ENCODE peak calls at places on chromosomes 5 and 9, in ten cellular contexts. G is GM12865; T is NCI-H2081; P is ACHN; E is KBM-7; I is aorta; B is NCI-H774; V is pancreas; F is activated CD8-positive, alpha-beta memory T cell treated with anti-CD3 and anti-CD28 coated beads for 48 hours; M is NT2/D1. U is an unnamed sample.

GRCh38 chr9:96050048-96050875 is 174.8 kb downstream of the ERCC6L2 start:
- DNase-seq in V (no peak), T (no peak), B (no peak), E (no peak), I (no peak), M (no peak), F (no peak), P (no peak), G (no peak), U (no peak)

GRCh38 chr9:116154976-116155699 is 1.5 kb downstream of the PAPPA start:
- DNase-seq in B (no peak), F (no peak), T (no peak), V (peak; percentile 20), M (no peak), P (no peak), E (no peak), G (no peak), I (no peak), U (no peak)

GRCh38 chr9:78097541-78097940 is 65.9 kb upstream of the GNAQ start:
- DNase-seq in P (no peak), V (no peak), G (no peak), I (no peak), B (no peak), E (peak; percentile 74), M (no peak), T (no peak), F (no peak), U (no peak)

GRCh38 chr5:53360811-53361210 is 119.6 kb upstream of the FST start:
- DNase-seq in B (no peak), G (no peak), I (no peak), P (peak; percentile 15), V (no peak), M (no peak), E (no peak), F (no peak), T (no peak), U (no peak)

GRCh38 chr9:136671646-136672430 is 9.1 kb downstream of the EGFL7 start:
- DNase-seq in M (no peak), F (peak; percentile 32), V (no peak), B (no peak), P (peak; percentile 29), E (no peak), I (no peak), G (peak; percentile 39), T (no peak), U (no peak)

GRCh38 chr5:143893638-143894037 is 81.7 kb downstream of the HMHB1 start:
- DNase-seq in G (peak; percentile 9), T (no peak), B (no peak), M (no peak), V (no peak), I (no peak), E (no peak), P (no peak), F (no peak), U (no peak)

GRCh38 chr9:76913467-76913866 is 7.6 kb upstream of the PRUNE2 start:
- DNase-seq in P (no peak), T (no peak), V (no peak), G (no peak), M (no peak), F (no peak), I (no peak), B (no peak), E (no peak), U (no peak)

GRCh38 chr5:57368010-57368409 is 114.6 kb downstream of the ACTBL2 start:
- DNase-seq in T (no peak), P (no peak), I (no peak), G (no peak), E (no peak), F (no peak), M (no peak), V (no peak), B (no peak), U (no peak)

GRCh38 chr9:134291961-134292871 is 34.0 kb upstream of the RXRA start:
- DNase-seq in P (no peak), B (no peak), T (no peak), F (no peak), M (no peak), E (no peak), V (no peak), G (no peak), I (peak; percentile 69), U (no peak)

GRCh38 chr9:71446499-71447411 is 321.6 kb downstream of the CEMIP2 start:
- DNase-seq in I (peak; percentile 72), V (peak; percentile 38), M (peak; percentile 83), F (no peak), B (no peak), G (peak; percentile 65), E (peak; percentile 70), T (peak; percentile 85), P (peak; percentile 73), U (peak; percentile 66)

U was measured in MM.1S.